ENCODE peak calls at places on chromosome 14, in six cellular contexts. E is A549, V is H1, Z is esophagus muscularis mucosa, F is tibial nerve, N is stomach. Q is an unnamed sample.

GRCh38 chr14:64232095-64232830 is 61.9 kb downstream of the ESR2 start:
- DNase-seq in E (no peak), V (no peak), Z (no peak), F (no peak), N (no peak), Q (no peak)

GRCh38 chr14:102042699-102043098 is 44.1 kb downstream of the HSP90AA1 start:
- DNase-seq in E (no peak), V (no peak), Z (no peak), F (no peak), N (no peak), Q (no peak)

GRCh38 chr14:101933209-101933608 is 31.2 kb upstream of the DYNC1H1 start:
- DNase-seq in E (no peak), V (no peak), Z (no peak), F (no peak), N (no peak), Q (no peak)

GRCh38 chr14:60734465-60735242 is at the start of gene MNAT1:
- DNase-seq in E (peak; percentile 90), V (no peak), Z (no peak), F (peak; percentile 62), N (peak; percentile 78), Q (peak; percentile 69)

GRCh38 chr14:55802986-55803431 is 223.0 kb downstream of the KTN1 start:
- DNase-seq in E (peak; percentile 87), V (no peak), Z (no peak), F (no peak), N (no peak), Q (no peak)

GRCh38 chr14:21768116-21768874 is 94.7 kb upstream of the OR4E1 start:
- DNase-seq in E (peak; percentile 26), V (no peak), Z (no peak), F (no peak), N (no peak), Q (no peak)

GRCh38 chr14:61178226-61179060 is 102.7 kb downstream of the TMEM30B start:
- DNase-seq in E (peak; percentile 87), V (no peak), Z (peak; percentile 53), F (no peak), N (no peak), Q (no peak)

GRCh38 chr14:105168093-105168420 is 519 bp downstream of the JAG2 start:
- DNase-seq in E (no peak), V (no peak), Z (no peak), F (no peak), N (no peak), Q (no peak)

GRCh38 chr14:21940887-21941855 is 267.6 kb upstream of the OR4E1 start:
- DNase-seq in E (peak; percentile 56), V (no peak), Z (no peak), F (no peak), N (no peak), Q (no peak)

GRCh38 chr14:31884776-31885379 is 192.2 kb upstream of the ARHGAP5 start:
- DNase-seq in E (no peak), V (no peak), Z (no peak), F (no peak), N (no peak), Q (no peak)

GRCh38 chr14:67411820-67412421 is at the start of gene PLEK2:
- DNase-seq in E (peak; percentile 53), V (no peak), Z (no peak), F (no peak), N (peak; percentile 80), Q (peak; percentile 46)

GRCh38 chr14:101958418-101959185 is 5.8 kb upstream of the DYNC1H1 start:
- DNase-seq in E (no peak), V (no peak), Z (no peak), F (no peak), N (no peak), Q (peak; percentile 13)

GRCh38 chr14:21913759-21914158 is 240.1 kb upstream of the OR4E1 start:
- DNase-seq in E (peak; percentile 93), V (peak; percentile 38), Z (no peak), F (peak; percentile 50), N (peak; percentile 69), Q (no peak)

GRCh38 chr14:77041837-77042557 is 13.5 kb upstream of the IRF2BPL start:
- DNase-seq in E (no peak), V (no peak), Z (no peak), F (peak; percentile 55), N (peak; percentile 52), Q (peak; percentile 65)

GRCh38 chr14:99821519-99822165 is 28.4 kb downstream of the EML1 start:
- DNase-seq in E (no peak), V (no peak), Z (no peak), F (no peak), N (no peak), Q (no peak)

GRCh38 chr14:25381498-25381897 is 331.6 kb upstream of the STXBP6 start:
- DNase-seq in E (peak; percentile 12), V (no peak), Z (no peak), F (no peak), N (no peak), Q (no peak)

GRCh38 chr14:60859525-60859924 is 121.4 kb downstream of the TRMT5 start:
- DNase-seq in E (no peak), V (no peak), Z (no peak), F (no peak), N (no peak), Q (no peak)

GRCh38 chr14:37599527-37600368 is 4.3 kb downstream of the TTC6 start:
- DNase-seq in E (no peak), V (no peak), Z (no peak), F (no peak), N (no peak), Q (no peak)

GRCh38 chr14:61372842-61373555 is 51.6 kb downstream of the PRKCH start:
- DNase-seq in E (no peak), V (no peak), Z (peak; percentile 17), F (no peak), N (no peak), Q (no peak)

GRCh38 chr14:74240794-74241610 is 1.8 kb downstream of the VSX2 start:
- DNase-seq in E (no peak), V (no peak), Z (no peak), F (no peak), N (no peak), Q (no peak)

GRCh38 chr14:75242546-75243273 is 35.9 kb upstream of the FOS start:
- DNase-seq in E (no peak), V (no peak), Z (no peak), F (no peak), N (no peak), Q (no peak)

GRCh38 chr14:95959317-95959716 is 79.8 kb upstream of the C14orf132 start:
- DNase-seq in E (no peak), V (no peak), Z (no peak), F (no peak), N (no peak), Q (no peak)

GRCh38 chr14:34128665-34129064 is 177.8 kb upstream of the EGLN3 start:
- DNase-seq in E (no peak), V (no peak), Z (no peak), F (no peak), N (no peak), Q (no peak)

GRCh38 chr14:36067428-36068187 is 108.9 kb downstream of the PTCSC3 start:
- DNase-seq in E (no peak), V (no peak), Z (no peak), F (no peak), N (no peak), Q (no peak)

GRCh38 chr14:71582705-71583104 is 349.5 kb upstream of the RGS6 start:
- DNase-seq in E (no peak), V (no peak), Z (no peak), F (no peak), N (no peak), Q (no peak)

GRCh38 chr14:91231446-91231845 is 13.1 kb downstream of the GPR68 start:
- DNase-seq in E (no peak), V (no peak), Z (no peak), F (no peak), N (no peak), Q (no peak)

GRCh38 chr14:31205681-31206535 is 1.7 kb downstream of the HECTD1 start:
- DNase-seq in E (peak; percentile 40), V (no peak), Z (no peak), F (no peak), N (no peak), Q (no peak)

GRCh38 chr14:34699873-34700621 is 14.3 kb downstream of the CFL2 start:
- DNase-seq in E (peak; percentile 90), V (no peak), Z (no peak), F (no peak), N (no peak), Q (no peak)

GRCh38 chr14:105500036-105500725 is 9.1 kb downstream of the TEDC1 start:
- DNase-seq in E (no peak), V (no peak), Z (no peak), F (no peak), N (no peak), Q (no peak)

GRCh38 chr14:89365071-89365801 is 51.8 kb downstream of the FOXN3 start:
- DNase-seq in E (no peak), V (no peak), Z (no peak), F (no peak), N (peak; percentile 31), Q (no peak)

GRCh38 chr14:50594577-50595316 is 34.8 kb downstream of the ATL1 start:
- DNase-seq in E (no peak), V (no peak), Z (no peak), F (no peak), N (no peak), Q (no peak)

GRCh38 chr14:50590464-50590863 is 30.5 kb downstream of the ATL1 start:
- DNase-seq in E (no peak), V (no peak), Z (no peak), F (no peak), N (no peak), Q (no peak)
- H3K4me1 ChIP-seq in E (no peaks in the 10 kb centered on the region), V (peaks cover 3% of the 10 kb centered on the region), Z (no peaks in the 10 kb centered on the region), F (peaks cover 12% of the 10 kb centered on the region), N (no peaks in the 10 kb centered on the region), Q (no peaks in the 10 kb centered on the region)

GRCh38 chr14:69792887-69793421 is 4.1 kb downstream of the SLC10A1 start:
- DNase-seq in E (no peak), V (no peak), Z (peak; percentile 42), F (no peak), N (no peak), Q (no peak)
- TF ChIP-seq CTCF in E (no peak), V (no peak), Z (no peak), F (no peak), N (no peak), Q (no peak)

GRCh38 chr14:23470947-23471346 is 1.4 kb downstream of the NGDN start:
- DNase-seq in E (no peak), V (no peak), Z (no peak), F (no peak), N (no peak), Q (no peak)

GRCh38 chr14:23465261-23465660 is 4.2 kb upstream of the NGDN start:
- DNase-seq in E (no peak), V (no peak), Z (no peak), F (no peak), N (no peak), Q (no peak)

GRCh38 chr14:23469906-23470403 is 452 bp downstream of the NGDN start:
- DNase-seq in E (no peak), V (no peak), Z (no peak), F (no peak), N (no peak), Q (no peak)

GRCh38 chr14:23469127-23469905 is at the start of gene NGDN:
- DNase-seq in E (peak; percentile 100), V (peak; percentile 94), Z (peak; percentile 99), F (peak; percentile 98), N (peak; percentile 94), Q (peak; percentile 91)

GRCh38 chr14:23468704-23469126 is 788 bp upstream of the NGDN start:
- DNase-seq in E (no peak), V (no peak), Z (no peak), F (no peak), N (no peak), Q (no peak)
- TF ChIP-seq EP300 in E (no peak), V (no peak), Z (no peak), F (no peak), N (no peak), Q (no peak)

GRCh38 chr14:68940614-68941185 is 38.4 kb downstream of the ACTN1 start:
- DNase-seq in E (no peak), V (no peak), Z (no peak), F (no peak), N (no peak), Q (no peak)
- H3K4me1 ChIP-seq in E (peaks cover 95% of the 10 kb centered on the region), V (peaks cover 2% of the 10 kb centered on the region), Z (peaks cover 97% of the 10 kb centered on the region), F (peaks cover 92% of the 10 kb centered on the region), N (peaks cover 100% of the 10 kb centered on the region), Q (peaks cover 32% of the 10 kb centered on the region)

Q was measured in ovary.